ENCODE peak calls at places on chromosomes 4 and X, in four cellular contexts. One of them, this sample, is unnamed.

GRCh38 chr4:165394275-165394674 is 15.5 kb downstream of the CPE start:
- DNase-seq in choroid plexus epithelial cell: peak
- DNase-seq in activated naive CD4-positive, alpha-beta T cell treated with anti-CD3 and anti-CD28 coated beads, Interleukin-2, amount 50 U/mL, for 72 hours: no peak
- DNase-seq in amniotic stem cell: peak
- DNase-seq in this sample: no peak

GRCh38 chr4:142435599-142436235 is 410.4 kb downstream of the INPP4B start:
- DNase-seq in choroid plexus epithelial cell: peak
- DNase-seq in activated naive CD4-positive, alpha-beta T cell treated with anti-CD3 and anti-CD28 coated beads, Interleukin-2, amount 50 U/mL, for 72 hours: no peak
- DNase-seq in amniotic stem cell: no peak
- DNase-seq in this sample: no peak

GRCh38 chrX:33726281-33727160 is 405.6 kb downstream of the FAM47A start:
- DNase-seq in choroid plexus epithelial cell: no peak
- DNase-seq in activated naive CD4-positive, alpha-beta T cell treated with anti-CD3 and anti-CD28 coated beads, Interleukin-2, amount 50 U/mL, for 72 hours: no peak
- DNase-seq in amniotic stem cell: no peak
- DNase-seq in this sample: no peak

GRCh38 chrX:50952406-50952805 is 41.9 kb downstream of the BMP15 start:
- DNase-seq in choroid plexus epithelial cell: no peak
- DNase-seq in activated naive CD4-positive, alpha-beta T cell treated with anti-CD3 and anti-CD28 coated beads, Interleukin-2, amount 50 U/mL, for 72 hours: no peak
- DNase-seq in amniotic stem cell: no peak
- DNase-seq in this sample: no peak

GRCh38 chr4:93169966-93170365 is 658.6 kb upstream of the ATOH1 start:
- DNase-seq in choroid plexus epithelial cell: no peak
- DNase-seq in activated naive CD4-positive, alpha-beta T cell treated with anti-CD3 and anti-CD28 coated beads, Interleukin-2, amount 50 U/mL, for 72 hours: no peak
- DNase-seq in amniotic stem cell: no peak
- DNase-seq in this sample: no peak

GRCh38 chrX:118652717-118653116 is 74.7 kb upstream of the IL13RA1 start:
- DNase-seq in choroid plexus epithelial cell: no peak
- DNase-seq in activated naive CD4-positive, alpha-beta T cell treated with anti-CD3 and anti-CD28 coated beads, Interleukin-2, amount 50 U/mL, for 72 hours: no peak
- DNase-seq in amniotic stem cell: no peak
- DNase-seq in this sample: no peak

GRCh38 chrX:149522914-149523313 is 17.8 kb upstream of the IDS start:
- DNase-seq in choroid plexus epithelial cell: no peak
- DNase-seq in activated naive CD4-positive, alpha-beta T cell treated with anti-CD3 and anti-CD28 coated beads, Interleukin-2, amount 50 U/mL, for 72 hours: no peak
- DNase-seq in amniotic stem cell: no peak
- DNase-seq in this sample: no peak

GRCh38 chr4:109998867-109999303 is 86.2 kb downstream of the EGF start:
- DNase-seq in choroid plexus epithelial cell: peak
- DNase-seq in activated naive CD4-positive, alpha-beta T cell treated with anti-CD3 and anti-CD28 coated beads, Interleukin-2, amount 50 U/mL, for 72 hours: peak
- DNase-seq in amniotic stem cell: no peak
- DNase-seq in this sample: no peak

GRCh38 chr4:139665079-139665689 is 435 bp upstream of the MGST2 start:
- DNase-seq in choroid plexus epithelial cell: no peak
- DNase-seq in activated naive CD4-positive, alpha-beta T cell treated with anti-CD3 and anti-CD28 coated beads, Interleukin-2, amount 50 U/mL, for 72 hours: peak
- DNase-seq in amniotic stem cell: no peak
- DNase-seq in this sample: no peak

GRCh38 chr4:20354120-20354519 is 102.4 kb downstream of the SLIT2 start:
- DNase-seq in choroid plexus epithelial cell: no peak
- DNase-seq in activated naive CD4-positive, alpha-beta T cell treated with anti-CD3 and anti-CD28 coated beads, Interleukin-2, amount 50 U/mL, for 72 hours: no peak
- DNase-seq in amniotic stem cell: no peak
- DNase-seq in this sample: no peak

GRCh38 chrX:43881410-43882293 is 598 bp downstream of the MAOB start:
- DNase-seq in choroid plexus epithelial cell: no peak
- DNase-seq in activated naive CD4-positive, alpha-beta T cell treated with anti-CD3 and anti-CD28 coated beads, Interleukin-2, amount 50 U/mL, for 72 hours: no peak
- DNase-seq in amniotic stem cell: no peak
- DNase-seq in this sample: no peak

GRCh38 chr4:15410750-15411149 is 17.1 kb upstream of the C1QTNF7 start:
- DNase-seq in choroid plexus epithelial cell: peak
- DNase-seq in activated naive CD4-positive, alpha-beta T cell treated with anti-CD3 and anti-CD28 coated beads, Interleukin-2, amount 50 U/mL, for 72 hours: no peak
- DNase-seq in amniotic stem cell: no peak
- DNase-seq in this sample: no peak

This sample was measured in stimulated activated effector memory CD8-positive, alpha-beta T cell treated with anti-CD3 and anti-CD28 coated beads, Interleukin-12 subunit alpha, Interleukin-12 subunit beta, amount 100 ng/mL, for 72 hours.